ENCODE peak calls at places on chromosome 7, in four cellular contexts. One of them, this sample, is unnamed.

GRCh38 chr7:79462334-79462733 is 8.9 kb upstream of the MAGI2 start:
- DNase-seq in GM23338: no peak
- DNase-seq in tibial nerve: no peak
- DNase-seq in choroid plexus epithelial cell: no peak
- DNase-seq in this sample: no peak

GRCh38 chr7:10299384-10299783 is 674.3 kb upstream of the PHF14 start:
- DNase-seq in GM23338: no peak
- DNase-seq in tibial nerve: no peak
- DNase-seq in choroid plexus epithelial cell: no peak
- DNase-seq in this sample: no peak

GRCh38 chr7:476736-477360 is 42.8 kb downstream of the PDGFA start:
- DNase-seq in GM23338: no peak
- DNase-seq in tibial nerve: no peak
- DNase-seq in choroid plexus epithelial cell: no peak
- DNase-seq in this sample: no peak

GRCh38 chr7:27374958-27375841 is 132.6 kb downstream of the EVX1 start:
- DNase-seq in GM23338: no peak
- DNase-seq in tibial nerve: no peak
- DNase-seq in choroid plexus epithelial cell: no peak
- DNase-seq in this sample: no peak

GRCh38 chr7:84524714-84525694 is 330.4 kb upstream of the SEMA3A start:
- DNase-seq in GM23338: no peak
- DNase-seq in tibial nerve: no peak
- DNase-seq in choroid plexus epithelial cell: peak; percentile 86
- DNase-seq in this sample: peak; percentile 42

GRCh38 chr7:75957021-75957736 is 37.2 kb downstream of the TMEM120A start:
- DNase-seq in GM23338: peak; percentile 78
- DNase-seq in tibial nerve: no peak
- DNase-seq in choroid plexus epithelial cell: peak; percentile 67
- DNase-seq in this sample: peak; percentile 85

GRCh38 chr7:122310119-122311021 is 5.8 kb upstream of the FEZF1 start:
- DNase-seq in GM23338: peak; percentile 96
- DNase-seq in tibial nerve: no peak
- DNase-seq in choroid plexus epithelial cell: peak; percentile 42
- DNase-seq in this sample: no peak

GRCh38 chr7:153061913-153062528 is 302.5 kb downstream of the ACTR3B start:
- DNase-seq in GM23338: peak; percentile 62
- DNase-seq in tibial nerve: no peak
- DNase-seq in choroid plexus epithelial cell: no peak
- DNase-seq in this sample: no peak

GRCh38 chr7:129841465-129841864 is 111.3 kb downstream of the UBE2H start:
- DNase-seq in GM23338: no peak
- DNase-seq in tibial nerve: no peak
- DNase-seq in choroid plexus epithelial cell: no peak
- DNase-seq in this sample: no peak

GRCh38 chr7:106365252-106366005 is 80.6 kb upstream of the NAMPT start:
- DNase-seq in GM23338: no peak
- DNase-seq in tibial nerve: no peak
- DNase-seq in choroid plexus epithelial cell: peak; percentile 39
- DNase-seq in this sample: no peak

GRCh38 chr7:31096198-31096881 is 44.2 kb downstream of the ADCYAP1R1 start:
- DNase-seq in GM23338: no peak
- DNase-seq in tibial nerve: no peak
- DNase-seq in choroid plexus epithelial cell: no peak
- DNase-seq in this sample: peak; percentile 25

GRCh38 chr7:70134029-70134445 is 535.8 kb downstream of the AUTS2 start:
- DNase-seq in GM23338: no peak
- DNase-seq in tibial nerve: no peak
- DNase-seq in choroid plexus epithelial cell: no peak
- DNase-seq in this sample: no peak

GRCh38 chr7:84231157-84231556 is 36.6 kb upstream of the SEMA3A start:
- DNase-seq in GM23338: no peak
- DNase-seq in tibial nerve: no peak
- DNase-seq in choroid plexus epithelial cell: peak; percentile 40
- DNase-seq in this sample: no peak

GRCh38 chr7:76008156-76008687 is 13.8 kb upstream of the TMEM120A start:
- DNase-seq in GM23338: no peak
- DNase-seq in tibial nerve: no peak
- DNase-seq in choroid plexus epithelial cell: no peak
- DNase-seq in this sample: no peak

GRCh38 chr7:149771199-149771636 is 2.2 kb downstream of the ZNF467 start:
- DNase-seq in GM23338: peak; percentile 30
- DNase-seq in tibial nerve: no peak
- DNase-seq in choroid plexus epithelial cell: no peak
- DNase-seq in this sample: no peak

GRCh38 chr7:112199035-112199655 is 7.1 kb downstream of the DOCK4 start:
- DNase-seq in GM23338: no peak
- DNase-seq in tibial nerve: no peak
- DNase-seq in choroid plexus epithelial cell: peak; percentile 60
- DNase-seq in this sample: no peak

GRCh38 chr7:104341545-104341944 is 13.1 kb downstream of the LHFPL3 start:
- DNase-seq in GM23338: peak; percentile 81
- DNase-seq in tibial nerve: no peak
- DNase-seq in choroid plexus epithelial cell: no peak
- DNase-seq in this sample: no peak

GRCh38 chr7:127446842-127447241 is 54.3 kb upstream of the ZNF800 start:
- DNase-seq in GM23338: no peak
- DNase-seq in tibial nerve: no peak
- DNase-seq in choroid plexus epithelial cell: no peak
- DNase-seq in this sample: no peak

GRCh38 chr7:52114509-52114908 is 797.9 kb upstream of the COBL start:
- DNase-seq in GM23338: no peak
- DNase-seq in tibial nerve: no peak
- DNase-seq in choroid plexus epithelial cell: no peak
- DNase-seq in this sample: no peak

GRCh38 chr7:70457477-70458194 is 674.3 kb upstream of the GALNT17 start:
- DNase-seq in GM23338: no peak
- DNase-seq in tibial nerve: no peak
- DNase-seq in choroid plexus epithelial cell: no peak
- DNase-seq in this sample: no peak

GRCh38 chr7:142745091-142745635 is 4.1 kb upstream of the PRSS1 start:
- DNase-seq in GM23338: no peak
- DNase-seq in tibial nerve: no peak
- DNase-seq in choroid plexus epithelial cell: peak; percentile 10
- DNase-seq in this sample: no peak

GRCh38 chr7:142629588-142630260 is 119.5 kb upstream of the PRSS1 start:
- DNase-seq in GM23338: no peak
- DNase-seq in tibial nerve: no peak
- DNase-seq in choroid plexus epithelial cell: peak; percentile 70
- DNase-seq in this sample: no peak

GRCh38 chr7:143900230-143900766 is 1.7 kb downstream of the TCAF1 start:
- DNase-seq in GM23338: no peak
- DNase-seq in tibial nerve: no peak
- DNase-seq in choroid plexus epithelial cell: peak; percentile 60
- DNase-seq in this sample: no peak

GRCh38 chr7:80843018-80843671 is 75.7 kb downstream of the SEMA3C start:
- DNase-seq in GM23338: no peak
- DNase-seq in tibial nerve: no peak
- DNase-seq in choroid plexus epithelial cell: no peak
- DNase-seq in this sample: no peak

GRCh38 chr7:37311282-37311868 is 137.3 kb downstream of the ELMO1 start:
- DNase-seq in GM23338: no peak
- DNase-seq in tibial nerve: no peak
- DNase-seq in choroid plexus epithelial cell: peak; percentile 9
- DNase-seq in this sample: peak; percentile 52

GRCh38 chr7:158863611-158864506 is 7.5 kb downstream of the DYNC2I1 start:
- DNase-seq in GM23338: peak; percentile 70
- DNase-seq in tibial nerve: peak; percentile 50
- DNase-seq in choroid plexus epithelial cell: peak; percentile 57
- DNase-seq in this sample: peak; percentile 91

GRCh38 chr7:31305260-31305659 is 35.3 kb downstream of the NEUROD6 start:
- DNase-seq in GM23338: no peak
- DNase-seq in tibial nerve: no peak
- DNase-seq in choroid plexus epithelial cell: no peak
- DNase-seq in this sample: no peak

GRCh38 chr7:35241884-35242283 is 12.0 kb downstream of the TBX20 start:
- DNase-seq in GM23338: no peak
- DNase-seq in tibial nerve: no peak
- DNase-seq in choroid plexus epithelial cell: peak; percentile 24
- DNase-seq in this sample: no peak

GRCh38 chr7:98930921-98931320 is 52.6 kb downstream of the TRRAP start:
- DNase-seq in GM23338: no peak
- DNase-seq in tibial nerve: no peak
- DNase-seq in choroid plexus epithelial cell: peak; percentile 35
- DNase-seq in this sample: no peak

GRCh38 chr7:47594406-47594805 is 12.5 kb upstream of the TNS3 start:
- DNase-seq in GM23338: no peak
- DNase-seq in tibial nerve: no peak
- DNase-seq in choroid plexus epithelial cell: no peak
- DNase-seq in this sample: no peak

GRCh38 chr7:130180571-130180971 is 24.6 kb downstream of the TMEM209 start:
- DNase-seq in GM23338: no peak
- DNase-seq in tibial nerve: no peak
- DNase-seq in choroid plexus epithelial cell: peak; percentile 19
- DNase-seq in this sample: no peak

GRCh38 chr7:43905954-43906326 is 456 bp downstream of the URGCP start:
- DNase-seq in GM23338: peak; percentile 77
- DNase-seq in tibial nerve: no peak
- DNase-seq in choroid plexus epithelial cell: peak; percentile 45
- DNase-seq in this sample: peak; percentile 70

GRCh38 chr7:99372275-99373085 is 2.0 kb upstream of the ARPC1B start:
- DNase-seq in GM23338: peak; percentile 39
- DNase-seq in tibial nerve: no peak
- DNase-seq in choroid plexus epithelial cell: peak; percentile 74
- DNase-seq in this sample: no peak

GRCh38 chr7:142880886-142881505 is 4.5 kb downstream of the TRPV6 start:
- DNase-seq in GM23338: peak; percentile 85
- DNase-seq in tibial nerve: no peak
- DNase-seq in choroid plexus epithelial cell: peak; percentile 58
- DNase-seq in this sample: no peak

GRCh38 chr7:127873151-127873550 is 158.1 kb downstream of the LRRC4 start:
- DNase-seq in GM23338: no peak
- DNase-seq in tibial nerve: no peak
- DNase-seq in choroid plexus epithelial cell: no peak
- DNase-seq in this sample: no peak

GRCh38 chr7:16929146-16929762 is 47.5 kb upstream of the AGR3 start:
- DNase-seq in GM23338: no peak
- DNase-seq in tibial nerve: no peak
- DNase-seq in choroid plexus epithelial cell: no peak
- DNase-seq in this sample: no peak

GRCh38 chr7:88929719-88930118 is 134.2 kb upstream of the TEX47 start:
- DNase-seq in GM23338: no peak
- DNase-seq in tibial nerve: no peak
- DNase-seq in choroid plexus epithelial cell: no peak
- DNase-seq in this sample: no peak

DNA sequence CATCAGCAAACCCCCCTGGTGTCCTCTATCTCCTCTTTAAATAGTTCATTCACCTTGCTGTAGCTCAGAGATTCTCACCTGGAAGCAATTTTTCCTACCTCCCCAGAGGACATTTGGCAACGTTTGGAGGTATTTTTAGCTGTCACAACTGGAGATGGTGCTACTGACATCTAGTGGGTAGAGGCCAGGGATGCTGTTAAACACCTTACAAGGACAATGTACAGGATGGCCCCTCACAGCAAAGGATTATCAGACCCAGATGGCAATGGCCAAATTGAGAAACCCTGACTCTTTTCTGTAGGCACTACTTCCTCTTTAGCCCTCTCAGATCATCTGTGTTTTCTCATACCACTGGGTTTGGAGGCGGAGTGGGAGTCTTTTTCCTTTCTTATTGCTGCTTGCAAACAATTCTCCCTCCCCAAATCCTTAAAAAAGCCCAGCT is 13.2 kb upstream of the TRA2A start:
- DNase-seq in GM23338: peak; percentile 76
- DNase-seq in tibial nerve: no peak
- DNase-seq in choroid plexus epithelial cell: peak; percentile 62
- DNase-seq in this sample: no peak
- TF ChIP-seq CTCF in GM23338: peak; percentile 97
- TF ChIP-seq CTCF in tibial nerve: no peak
- TF ChIP-seq CTCF in choroid plexus epithelial cell: peak; percentile 70
- TF ChIP-seq CTCF in this sample: peak; percentile 46

DNA sequence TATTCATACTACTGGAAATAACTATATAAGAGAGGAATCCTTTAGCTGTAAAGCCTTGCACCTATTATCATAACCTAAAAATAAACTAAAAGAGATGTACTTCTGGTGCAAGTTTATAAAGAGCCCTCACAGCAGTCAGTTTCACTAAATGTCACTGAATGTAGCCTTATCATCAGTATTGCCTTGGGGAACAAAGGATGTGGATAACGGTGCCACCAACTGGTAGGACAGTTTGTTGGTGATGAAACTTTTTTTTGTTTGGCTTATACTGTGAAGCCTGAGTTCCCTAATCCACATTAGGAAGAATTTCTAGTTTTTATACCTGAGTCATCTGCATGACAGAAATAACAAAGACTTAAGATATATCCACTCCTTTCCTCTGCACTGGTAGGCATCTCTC is 117.9 kb upstream of the COL1A2 start:
- DNase-seq in GM23338: peak; percentile 62
- DNase-seq in tibial nerve: no peak
- DNase-seq in choroid plexus epithelial cell: peak; percentile 75
- DNase-seq in this sample: no peak
- TF ChIP-seq CTCF in GM23338: peak; percentile 85
- TF ChIP-seq CTCF in tibial nerve: no peak
- TF ChIP-seq CTCF in choroid plexus epithelial cell: peak; percentile 50
- TF ChIP-seq CTCF in this sample: peak; percentile 25

GRCh38 chr7:2248984-2249694 is 7.1 kb downstream of the NUDT1 start:
- DNase-seq in GM23338: peak; percentile 52
- DNase-seq in tibial nerve: peak; percentile 52
- DNase-seq in choroid plexus epithelial cell: peak; percentile 99
- DNase-seq in this sample: no peak
- TF ChIP-seq CTCF in GM23338: no peak
- TF ChIP-seq CTCF in tibial nerve: no peak
- TF ChIP-seq CTCF in choroid plexus epithelial cell: peak; percentile 32
- TF ChIP-seq CTCF in this sample: no peak

GRCh38 chr7:19122018-19122588 is 4.7 kb upstream of the TWIST1 start:
- DNase-seq in GM23338: peak; percentile 75
- DNase-seq in tibial nerve: no peak
- DNase-seq in choroid plexus epithelial cell: peak; percentile 90
- DNase-seq in this sample: no peak
- TF ChIP-seq CTCF in GM23338: peak; percentile 77
- TF ChIP-seq CTCF in tibial nerve: peak; percentile 62
- TF ChIP-seq CTCF in choroid plexus epithelial cell: peak; percentile 86
- TF ChIP-seq CTCF in this sample: peak; percentile 8